ENCODE peak calls at places on chromosome 21, in nine cellular contexts. N is endodermal cell, J is MM.1S, I is stomach, D is fibroblast of the aortic adventitia, Z is AG10803, C is uterus, U is right atrium auricular region, F is coronary artery. W is an unnamed sample.

GRCh38 chr21:16563795-16564194 is 834.0 kb downstream of the USP25 start:
- DNase-seq in N (peak; percentile 83), J (no peak), I (no peak), D (peak; percentile 35), Z (peak; percentile 69), C (no peak), U (no peak), F (no peak), W (no peak)

GRCh38 chr21:16211339-16212303 is 481.8 kb downstream of the USP25 start:
- DNase-seq in N (no peak), J (no peak), I (no peak), D (peak; percentile 35), Z (no peak), C (no peak), U (no peak), F (no peak), W (peak; percentile 56)

GRCh38 chr21:38533887-38534286 is 35.6 kb upstream of the ERG start:
- DNase-seq in N (no peak), J (no peak), I (no peak), D (no peak), Z (no peak), C (no peak), U (no peak), F (no peak), W (no peak)

GRCh38 chr21:39033878-39034589 is 149.2 kb downstream of the PSMG1 start:
- DNase-seq in N (no peak), J (no peak), I (peak; percentile 63), D (peak; percentile 28), Z (no peak), C (no peak), U (peak; percentile 72), F (no peak), W (peak; percentile 74)

GRCh38 chr21:38628426-38628825 is 130.1 kb upstream of the ERG start:
- DNase-seq in N (no peak), J (no peak), I (no peak), D (no peak), Z (no peak), C (no peak), U (no peak), F (no peak), W (no peak)

GRCh38 chr21:24869862-24870261 is 737.4 kb downstream of the MRPL39 start:
- DNase-seq in N (no peak), J (no peak), I (no peak), D (no peak), Z (no peak), C (no peak), U (no peak), F (no peak), W (no peak)

GRCh38 chr21:18913914-18914313 is 510.3 kb upstream of the TMPRSS15 start:
- DNase-seq in N (peak; percentile 55), J (no peak), I (no peak), D (no peak), Z (no peak), C (no peak), U (no peak), F (no peak), W (no peak)

GRCh38 chr21:27419153-27419552 is 452.3 kb upstream of the ADAMTS5 start:
- DNase-seq in N (no peak), J (no peak), I (no peak), D (peak; percentile 66), Z (no peak), C (no peak), U (no peak), F (no peak), W (no peak)

GRCh38 chr21:39077816-39078215 is 105.4 kb downstream of the PSMG1 start:
- DNase-seq in N (no peak), J (no peak), I (no peak), D (no peak), Z (no peak), C (no peak), U (no peak), F (peak; percentile 41), W (no peak)

GRCh38 chr21:19236209-19236608 is 832.6 kb upstream of the TMPRSS15 start:
- DNase-seq in N (no peak), J (no peak), I (no peak), D (no peak), Z (no peak), C (no peak), U (no peak), F (no peak), W (no peak)

GRCh38 chr21:39014751-39015150 is 168.5 kb downstream of the PSMG1 start:
- DNase-seq in N (no peak), J (no peak), I (no peak), D (peak; percentile 97), Z (peak; percentile 92), C (no peak), U (no peak), F (no peak), W (peak; percentile 97)

GRCh38 chr21:35007348-35007747 is 41.8 kb downstream of the RUNX1 start:
- DNase-seq in N (peak; percentile 13), J (no peak), I (no peak), D (no peak), Z (no peak), C (no peak), U (no peak), F (peak; percentile 16), W (no peak)

GRCh38 chr21:35154788-35155187 is 105.7 kb upstream of the RUNX1 start:
- DNase-seq in N (no peak), J (no peak), I (no peak), D (no peak), Z (no peak), C (no peak), U (no peak), F (no peak), W (no peak)

GRCh38 chr21:18164933-18165332 is 79.7 kb upstream of the CHODL start:
- DNase-seq in N (no peak), J (peak; percentile 64), I (no peak), D (no peak), Z (no peak), C (no peak), U (no peak), F (no peak), W (peak; percentile 18)

GRCh38 chr21:18294100-18294499 is 49.5 kb downstream of the CHODL start:
- DNase-seq in N (no peak), J (no peak), I (no peak), D (no peak), Z (no peak), C (no peak), U (no peak), F (no peak), W (no peak)

GRCh38 chr21:26116456-26117011 is 54.0 kb downstream of the APP start:
- DNase-seq in N (peak; percentile 68), J (no peak), I (no peak), D (peak; percentile 83), Z (peak; percentile 92), C (no peak), U (no peak), F (no peak), W (no peak)
- H3K4me3 ChIP-seq in N (no peak overlapping the region), J (no peak overlapping the region), I (no peak overlapping the region), D (no peak overlapping the region), Z (no peak overlapping the region), C (no peak overlapping the region), U (no peak overlapping the region), F (no peak overlapping the region), W (no peak overlapping the region)

DNA sequence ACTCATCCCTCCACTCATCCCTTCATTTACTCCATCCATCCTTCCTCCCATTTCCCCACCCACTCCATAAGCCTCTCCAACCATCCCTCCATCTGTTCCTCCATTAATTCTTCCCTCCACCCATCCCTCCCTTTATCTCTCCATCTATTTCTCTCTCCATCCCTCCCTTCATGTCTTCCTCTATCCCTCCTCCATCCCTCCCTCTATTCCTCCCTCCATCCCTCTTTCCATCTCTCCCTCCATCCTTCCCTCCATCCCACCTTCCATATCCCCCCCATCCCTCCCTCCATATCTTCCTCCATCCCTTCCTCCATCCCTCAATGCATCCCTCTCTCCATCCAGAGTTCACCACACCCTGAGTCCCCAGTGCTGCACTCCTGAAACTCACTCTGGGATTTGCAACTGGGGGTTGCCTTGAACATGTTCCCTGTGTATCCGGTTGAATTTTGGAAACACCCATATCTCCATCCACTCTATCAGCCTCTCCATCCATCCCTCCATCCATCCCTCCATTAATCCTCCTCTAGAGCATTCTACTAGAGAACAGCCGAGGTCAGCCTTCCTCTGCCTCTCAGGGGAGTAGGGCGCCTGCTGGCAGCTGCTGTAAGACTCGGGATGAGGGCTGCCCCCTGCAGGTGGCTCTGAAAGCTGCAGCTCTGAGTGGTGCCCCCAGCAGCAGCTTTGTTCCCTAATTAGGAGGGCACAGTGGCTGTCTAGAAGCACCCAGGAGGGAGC is 39.4 kb downstream of the ABCG1 start:
- DNase-seq in N (peak; percentile 92), J (peak; percentile 75), I (peak; percentile 79), D (peak; percentile 51), Z (peak; percentile 45), C (peak; percentile 36), U (peak; percentile 65), F (no peak), W (peak; percentile 36)
- TF ChIP-seq CTCF in N (peak; percentile 96), J (peak; percentile 100), I (peak; percentile 87), D (peak; percentile 79), Z (peak; percentile 73), C (peak; percentile 59), U (peak; percentile 85), F (peak; percentile 60), W (peak; percentile 87)

DNA sequence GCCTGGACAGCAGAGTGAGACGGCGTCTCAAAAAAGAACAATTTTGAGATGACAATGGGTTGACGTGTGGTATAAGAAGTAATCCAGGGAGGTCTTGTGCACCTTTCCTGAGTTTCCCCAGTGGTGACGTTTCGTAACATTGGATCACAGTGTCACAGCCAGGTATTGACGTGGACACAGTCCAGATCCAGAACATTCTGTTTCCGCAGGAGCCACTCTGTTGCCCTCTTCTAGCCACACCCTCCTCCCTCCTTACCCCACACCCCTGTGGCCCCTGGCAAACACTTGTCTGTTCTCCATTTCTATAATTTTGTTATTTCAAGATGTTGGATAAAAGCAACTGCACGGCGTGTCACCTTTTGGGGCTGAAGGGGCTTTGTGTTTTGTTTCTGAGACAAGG is 6.5 kb upstream of the TRAPPC10 start:
- DNase-seq in N (no peak), J (no peak), I (no peak), D (no peak), Z (no peak), C (no peak), U (no peak), F (no peak), W (no peak)
- H3K4me3 ChIP-seq in N (no peak overlapping the region), J (no peak overlapping the region), I (no peak overlapping the region), D (no peak overlapping the region), Z (no peak overlapping the region), C (no peak overlapping the region), U (no peak overlapping the region), F (no peak overlapping the region), W (no peak overlapping the region)

DNA sequence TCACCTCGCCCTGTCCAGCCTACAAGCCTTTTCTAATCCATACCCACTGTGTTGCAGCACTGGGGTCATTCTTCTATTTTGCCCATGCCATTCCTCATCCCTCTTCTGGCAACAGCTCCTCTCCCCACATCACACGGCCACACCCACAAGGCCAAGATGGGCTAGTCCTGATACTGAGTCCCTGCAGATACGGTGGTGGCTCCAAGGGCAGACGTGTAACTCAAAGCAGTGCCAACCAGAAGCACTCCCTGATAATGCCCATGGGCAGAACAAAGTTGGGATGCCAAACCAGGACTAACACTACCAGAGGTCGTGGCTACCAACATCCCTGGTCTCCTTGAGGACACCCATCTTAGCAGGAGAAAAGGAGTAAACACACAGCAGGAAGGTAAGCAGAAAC is 64.8 kb downstream of the APP start:
- DNase-seq in N (no peak), J (no peak), I (no peak), D (no peak), Z (no peak), C (no peak), U (no peak), F (no peak), W (no peak)
- TF ChIP-seq CTCF in N (no peak), J (no peak), I (no peak), D (no peak), Z (no peak), C (no peak), U (no peak), F (no peak), W (no peak)

W was measured in bronchial epithelial cell.